ENCODE peak calls at places on chromosomes 7 and 10, in ten cellular contexts. F, J, G, C, X, K, S, L, Q and N are unnamed samples.

GRCh38 chr7:80847027-80847426 is 71.8 kb downstream of the SEMA3C start:
- DNase-seq in F (no peak), Q (no peak), X (no peak), C (peak; percentile 57), S (no peak), G (no peak), K (no peak), J (no peak), L (no peak), N (no peak)

GRCh38 chr10:80273523-80274170 is 15.8 kb downstream of the MAT1A start:
- DNase-seq in F (no peak), S (no peak), K (no peak), X (no peak), C (no peak), L (no peak), Q (no peak), G (no peak), J (no peak), N (no peak)

GRCh38 chr10:106765355-106765754 is 399.2 kb downstream of the SORCS1 start:
- DNase-seq in L (no peak), Q (no peak), F (no peak), C (no peak), G (no peak), X (no peak), S (no peak), J (no peak), K (no peak), N (no peak)

GRCh38 chr10:76352300-76352699 is 920.9 kb downstream of the LRMDA start:
- DNase-seq in J (no peak), S (no peak), X (no peak), C (peak; percentile 94), G (no peak), F (no peak), Q (peak; percentile 91), K (peak; percentile 71), L (no peak), N (no peak)

GRCh38 chr7:138204285-138204988 is 128.2 kb downstream of the AKR1D1 start:
- DNase-seq in F (no peak), Q (peak; percentile 9), S (no peak), K (no peak), X (no peak), J (no peak), L (no peak), C (peak; percentile 33), G (no peak), N (no peak)

GRCh38 chr7:68199951-68200660 is 1203.5 kb downstream of the TYW1 start:
- DNase-seq in Q (no peak), F (no peak), K (no peak), J (no peak), L (no peak), X (no peak), C (no peak), S (no peak), G (no peak), N (no peak)

GRCh38 chr7:130276796-130277762 is 10.4 kb downstream of the CPA2 start:
- DNase-seq in F (peak; percentile 43), Q (no peak), K (no peak), X (no peak), L (no peak), S (no peak), C (peak; percentile 75), G (no peak), J (no peak), N (peak; percentile 32)

GRCh38 chr10:90222372-90222771 is 521.0 kb downstream of the KIF20B start:
- DNase-seq in K (no peak), C (peak; percentile 93), J (no peak), S (no peak), G (no peak), X (no peak), Q (peak; percentile 20), F (no peak), L (no peak), N (no peak)

GRCh38 chr10:26911811-26912461 is 51.2 kb upstream of the ABI1 start:
- DNase-seq in G (no peak), F (peak; percentile 57), L (no peak), Q (no peak), S (no peak), K (no peak), J (no peak), X (no peak), C (no peak), N (no peak)

GRCh38 chr10:86836044-86836443 is 79.6 kb downstream of the BMPR1A start:
- DNase-seq in X (no peak), S (no peak), Q (no peak), K (no peak), J (no peak), C (no peak), G (no peak), L (no peak), F (no peak), N (no peak)

GRCh38 chr7:106059556-106059955 is 52.6 kb downstream of the SYPL1 start:
- DNase-seq in X (no peak), C (no peak), Q (no peak), J (no peak), L (no peak), S (no peak), G (no peak), F (no peak), K (no peak), N (no peak)

GRCh38 chr7:24741691-24742639 is 15.3 kb downstream of the GSDME start:
- DNase-seq in F (no peak), G (no peak), C (peak; percentile 93), S (peak; percentile 73), L (no peak), X (no peak), K (peak; percentile 89), J (no peak), Q (no peak), N (no peak)

GRCh38 chr7:157018328-157018996 is 8.0 kb upstream of the MNX1 start:
- DNase-seq in C (no peak), X (no peak), S (no peak), K (no peak), G (no peak), F (no peak), Q (no peak), J (no peak), L (no peak), N (no peak)

GRCh38 chr10:96987842-96988175 is 155.7 kb downstream of the LCOR start:
- DNase-seq in L (no peak), Q (no peak), G (no peak), K (no peak), X (no peak), C (no peak), J (no peak), F (no peak), S (no peak), N (no peak)

GRCh38 chr7:2611401-2611800 is 20.4 kb upstream of the TTYH3 start:
- DNase-seq in Q (no peak), X (no peak), F (no peak), G (no peak), C (peak; percentile 75), L (no peak), K (no peak), S (no peak), J (no peak), N (no peak)

GRCh38 chr7:100722480-100723212 is 2.4 kb downstream of the EPO start:
- DNase-seq in L (no peak), Q (no peak), J (no peak), F (no peak), X (no peak), K (no peak), S (no peak), C (no peak), G (no peak), N (no peak)

GRCh38 chr7:50446542-50446960 is 3.6 kb downstream of the FIGNL1 start:
- DNase-seq in F (peak; percentile 70), G (no peak), Q (peak; percentile 98), L (no peak), S (no peak), C (peak; percentile 96), J (no peak), X (no peak), K (peak; percentile 52), N (no peak)

GRCh38 chr10:42951486-42952251 is 125.2 kb upstream of the RET start:
- DNase-seq in C (no peak), L (no peak), S (peak; percentile 69), X (no peak), F (no peak), K (no peak), Q (no peak), J (peak; percentile 43), G (no peak), N (no peak)

GRCh38 chr7:40493609-40494041 is 358.8 kb downstream of the SUGCT start:
- DNase-seq in X (no peak), G (no peak), L (no peak), F (no peak), C (peak; percentile 67), J (no peak), Q (no peak), K (no peak), S (no peak), N (no peak)